ENCODE peak calls at places on chromosomes 12 and 14, in six cellular contexts. S is AG09319, G is Calu3, J is fibroblast of lung, W is AG10803, C is WERI-Rb-1. H is an unnamed sample.

GRCh38 chr12:48197967-48198618 is 5.0 kb downstream of the OR10AD1 start:
- DNase-seq in S (peak), G (peak), J (peak), W (peak), C (peak), H (peak)

GRCh38 chr14:49962616-49963015 is 69.7 kb downstream of the ARF6 start:
- DNase-seq in S (no peak), G (peak), J (peak), W (no peak), C (no peak), H (no peak)

GRCh38 chr14:32623300-32624093 is 294.4 kb downstream of the AKAP6 start:
- DNase-seq in S (no peak), G (no peak), J (peak), W (peak), C (no peak), H (no peak)

GRCh38 chr14:23568600-23569310 is 1.2 kb upstream of the AP1G2 start:
- DNase-seq in S (no peak), G (peak), J (no peak), W (no peak), C (peak), H (no peak)

GRCh38 chr12:117321572-117321971 is 39.9 kb downstream of the NOS1 start:
- DNase-seq in S (no peak), G (no peak), J (no peak), W (peak), C (no peak), H (no peak)

GRCh38 chr14:79370969-79371368 is 840.3 kb downstream of the DIO2 start:
- DNase-seq in S (no peak), G (no peak), J (no peak), W (no peak), C (no peak), H (no peak)

GRCh38 chr12:6554168-6554989 is 1.5 kb downstream of the IFFO1 start:
- DNase-seq in S (no peak), G (peak), J (peak), W (peak), C (peak), H (peak)

GRCh38 chr12:6534914-6535696 is 788 bp downstream of the GAPDH start:
- DNase-seq in S (no peak), G (peak), J (peak), W (peak), C (peak), H (peak)

GRCh38 chr14:58638231-58639205 is 756 bp downstream of the DACT1 start:
- DNase-seq in S (no peak), G (peak), J (peak), W (peak), C (peak), H (no peak)

DNA sequence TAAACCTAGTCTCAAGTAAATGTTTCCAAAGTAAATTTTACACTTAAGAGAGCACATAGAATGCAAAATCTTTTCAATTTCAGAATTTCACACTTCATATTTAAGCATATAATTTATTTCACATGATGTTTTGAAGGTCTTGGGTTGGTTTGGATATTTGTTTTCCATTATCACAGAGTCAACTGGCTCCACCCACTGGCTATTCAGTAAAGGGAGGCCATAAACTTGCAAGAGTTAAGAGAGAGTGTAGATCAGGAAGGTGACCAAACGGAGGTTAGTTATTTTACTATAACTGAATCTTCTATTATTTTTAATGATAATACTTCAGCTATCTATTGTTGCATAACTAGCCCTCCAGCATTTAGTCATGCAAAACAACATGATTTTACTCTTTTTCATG is 6.2 kb upstream of the CPNE8 start:
- DNase-seq in S (no peak), G (no peak), J (no peak), W (no peak), C (no peak), H (no peak)
- TF ChIP-seq CTCF in S (no peak), G (no peak), J (no peak), W (peak), C (no peak), H (no peak)

GRCh38 chr12:78179346-78179745 is 348.7 kb downstream of the NAV3 start:
- DNase-seq in S (no peak), G (no peak), J (no peak), W (no peak), C (peak), H (no peak)

GRCh38 chr12:78183854-78184253 is 353.2 kb downstream of the NAV3 start:
- DNase-seq in S (no peak), G (no peak), J (peak), W (no peak), C (no peak), H (no peak)

GRCh38 chr12:78185109-78185508 is 354.4 kb downstream of the NAV3 start:
- DNase-seq in S (no peak), G (no peak), J (peak), W (peak), C (no peak), H (no peak)

GRCh38 chr12:78185651-78186050 is 355.0 kb downstream of the NAV3 start:
- DNase-seq in S (no peak), G (no peak), J (no peak), W (no peak), C (no peak), H (no peak)

DNA sequence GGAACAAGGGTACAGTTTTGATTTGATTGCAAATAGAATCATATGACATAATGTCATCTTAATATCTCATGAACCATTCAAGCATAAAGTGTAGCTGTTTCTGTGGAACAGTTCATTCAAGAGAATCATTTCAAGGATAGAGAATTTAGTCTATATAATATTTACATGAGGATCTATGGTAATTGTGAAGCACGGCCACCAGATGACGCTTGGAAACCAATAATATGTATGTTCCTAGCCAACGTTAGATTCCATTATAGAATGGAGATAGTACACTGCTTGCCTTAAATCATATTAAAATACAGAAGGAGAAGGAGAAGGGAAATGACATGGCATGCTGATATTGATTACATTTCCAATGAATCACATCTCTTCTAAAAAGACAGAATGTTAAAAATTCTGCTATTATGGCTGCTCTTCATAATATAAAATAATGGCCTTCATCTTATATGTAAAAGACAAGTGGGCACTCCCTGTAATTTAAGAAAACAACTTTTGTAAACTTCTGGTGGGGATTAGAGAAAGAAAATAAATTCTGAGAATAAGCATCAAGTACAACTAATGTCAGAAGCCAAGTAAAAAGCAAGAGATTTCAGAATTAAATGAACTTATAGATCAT is 351.0 kb downstream of the NAV3 start:
- DNase-seq in S (no peak), G (peak), J (no peak), W (peak), C (peak), H (no peak)
- TF ChIP-seq CTCF in S (peak), G (peak), J (peak), W (peak), C (peak), H (no peak)

GRCh38 chr12:1906579-1906978 is 11.9 kb downstream of the CACNA2D4 start:
- DNase-seq in S (no peak), G (no peak), J (no peak), W (no peak), C (no peak), H (no peak)
- TF ChIP-seq CTCF in S (no peak), G (no peak), J (no peak), W (no peak), C (no peak), H (no peak)

GRCh38 chr12:24960222-24960855 is 11.4 kb upstream of the BCAT1 start:
- DNase-seq in S (no peak), G (peak), J (peak), W (peak), C (peak), H (no peak)
- TF ChIP-seq CTCF in S (peak), G (peak), J (peak), W (peak), C (peak), H (no peak)

DNA sequence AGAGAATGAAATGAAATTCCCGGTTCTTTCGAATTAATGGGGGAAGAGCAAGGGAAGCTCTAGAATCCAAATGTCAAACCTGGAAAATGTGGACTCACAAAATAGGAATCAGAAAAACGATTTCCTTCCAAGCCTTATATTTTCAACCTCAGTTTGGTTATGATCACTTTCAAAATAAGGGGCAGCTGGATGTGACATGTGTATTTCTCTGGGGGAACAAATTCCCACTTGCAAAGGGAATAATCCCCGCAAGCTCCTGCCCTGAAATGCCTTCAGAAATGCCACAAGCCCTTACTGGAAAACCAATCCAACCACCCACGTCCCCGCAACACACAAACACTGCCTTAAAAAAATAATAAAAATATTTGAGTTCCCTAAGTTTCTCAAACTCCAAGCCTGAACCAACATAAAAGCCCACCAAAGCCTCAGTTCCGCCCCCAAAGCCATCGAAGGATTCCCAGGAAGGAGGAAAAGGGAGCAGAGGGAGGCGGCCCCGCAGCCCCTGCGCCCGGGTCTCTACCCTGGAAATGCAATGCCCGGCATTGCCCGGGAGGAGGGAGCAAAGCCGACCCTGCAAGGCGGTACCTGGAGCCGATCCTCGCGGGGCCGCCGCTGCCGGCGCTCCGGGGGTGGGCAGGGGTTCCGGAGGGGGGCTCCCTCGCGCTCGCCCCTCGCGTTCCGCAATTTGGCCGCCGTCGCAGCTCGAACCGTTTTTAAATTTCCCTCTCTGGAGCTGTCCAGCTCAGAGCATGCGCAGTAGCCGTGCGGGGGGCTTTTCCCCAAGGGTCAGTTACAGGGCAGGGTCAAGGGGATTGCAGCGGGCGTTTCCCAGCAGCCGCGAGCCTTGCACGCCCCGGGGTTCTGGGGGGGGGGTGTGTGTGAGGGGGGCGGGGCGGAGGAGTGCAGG is at the start of gene FOXN4:
- DNase-seq in S (no peak), G (no peak), J (no peak), W (no peak), C (peak), H (no peak)
- TF ChIP-seq CTCF in S (no peak), G (no peak), J (no peak), W (no peak), C (no peak), H (no peak)

GRCh38 chr12:71683633-71684032 is 2.2 kb upstream of the TMEM19 start:
- DNase-seq in S (no peak), G (no peak), J (no peak), W (no peak), C (no peak), H (no peak)

GRCh38 chr12:71685312-71685906 is 473 bp upstream of the TMEM19 start:
- DNase-seq in S (no peak), G (peak), J (no peak), W (no peak), C (peak), H (no peak)

GRCh38 chr12:71686658-71687025 is 760 bp downstream of the TMEM19 start:
- DNase-seq in S (peak), G (no peak), J (no peak), W (peak), C (no peak), H (no peak)

GRCh38 chr12:71684081-71684480 is 1.8 kb upstream of the TMEM19 start:
- DNase-seq in S (no peak), G (no peak), J (no peak), W (no peak), C (no peak), H (no peak)

DNA sequence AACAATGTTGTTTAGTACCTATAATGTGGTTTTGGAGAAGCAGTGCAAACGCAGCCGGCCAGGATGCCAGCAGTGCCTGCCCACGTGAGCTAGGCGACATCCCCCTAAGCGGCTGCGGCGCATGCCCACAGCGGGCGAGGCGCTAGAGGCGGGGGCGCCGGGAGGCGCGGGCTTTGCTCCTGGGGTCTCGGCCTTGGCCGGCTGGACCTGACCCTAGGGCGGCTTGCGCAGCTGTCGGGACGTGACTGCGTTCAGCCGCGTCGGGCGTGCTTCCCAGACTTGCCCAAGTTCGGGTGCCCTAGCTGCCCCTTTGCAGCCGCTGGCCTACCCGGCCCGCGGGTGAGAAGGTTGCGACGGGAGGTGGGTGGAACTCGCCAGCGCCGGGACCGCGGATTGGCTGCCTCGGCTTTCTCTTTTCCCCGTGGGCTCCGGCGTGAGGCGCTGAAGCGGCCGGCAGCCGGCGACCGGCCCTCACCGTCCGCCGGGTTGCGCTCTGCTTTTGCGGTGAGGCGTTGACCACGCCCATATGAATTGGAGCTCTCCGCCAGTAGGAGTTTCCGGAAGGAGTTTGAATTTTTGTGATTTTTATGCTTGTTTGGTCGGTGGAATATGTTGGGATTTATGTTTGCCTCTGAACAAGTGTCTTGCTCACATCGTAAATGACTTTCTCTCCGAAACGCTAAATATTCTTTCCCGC is at the start of gene TMEM19:
- DNase-seq in S (peak), G (peak), J (peak), W (peak), C (peak), H (peak)
- TF ChIP-seq CTCF in S (peak), G (no peak), J (peak), W (peak), C (peak), H (no peak)

DNA sequence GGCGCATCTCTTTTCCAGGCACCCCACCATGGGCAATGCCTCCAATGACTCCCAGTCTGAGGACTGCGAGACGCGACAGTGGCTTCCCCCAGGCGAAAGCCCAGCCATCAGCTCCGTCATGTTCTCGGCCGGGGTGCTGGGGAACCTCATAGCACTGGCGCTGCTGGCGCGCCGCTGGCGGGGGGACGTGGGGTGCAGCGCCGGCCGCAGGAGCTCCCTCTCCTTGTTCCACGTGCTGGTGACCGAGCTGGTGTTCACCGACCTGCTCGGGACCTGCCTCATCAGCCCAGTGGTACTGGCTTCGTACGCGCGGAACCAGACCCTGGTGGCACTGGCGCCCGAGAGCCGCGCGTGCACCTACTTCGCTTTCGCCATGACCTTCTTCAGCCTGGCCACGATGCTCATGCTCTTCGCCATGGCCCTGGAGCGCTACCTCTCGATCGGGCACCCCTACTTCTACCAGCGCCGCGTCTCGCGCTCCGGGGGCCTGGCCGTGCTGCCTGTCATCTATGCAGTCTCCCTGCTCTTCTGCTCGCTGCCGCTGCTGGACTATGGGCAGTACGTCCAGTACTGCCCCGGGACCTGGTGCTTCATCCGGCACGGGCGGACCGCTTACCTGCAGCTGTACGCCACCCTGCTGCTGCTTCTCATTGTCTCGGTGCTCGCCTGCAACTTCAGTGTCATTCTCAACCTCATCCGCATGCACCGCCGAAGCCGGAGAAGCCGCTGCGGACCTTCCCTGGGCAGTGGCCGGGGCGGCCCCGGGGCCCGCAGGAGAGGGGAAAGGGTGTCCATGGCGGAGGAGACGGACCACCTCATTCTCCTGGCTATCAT is 626 bp downstream of the PTGER2 start:
- DNase-seq in S (no peak), G (peak), J (peak), W (peak), C (peak), H (peak)
- TF ChIP-seq CTCF in S (no peak), G (no peak), J (no peak), W (no peak), C (no peak), H (no peak)

DNA sequence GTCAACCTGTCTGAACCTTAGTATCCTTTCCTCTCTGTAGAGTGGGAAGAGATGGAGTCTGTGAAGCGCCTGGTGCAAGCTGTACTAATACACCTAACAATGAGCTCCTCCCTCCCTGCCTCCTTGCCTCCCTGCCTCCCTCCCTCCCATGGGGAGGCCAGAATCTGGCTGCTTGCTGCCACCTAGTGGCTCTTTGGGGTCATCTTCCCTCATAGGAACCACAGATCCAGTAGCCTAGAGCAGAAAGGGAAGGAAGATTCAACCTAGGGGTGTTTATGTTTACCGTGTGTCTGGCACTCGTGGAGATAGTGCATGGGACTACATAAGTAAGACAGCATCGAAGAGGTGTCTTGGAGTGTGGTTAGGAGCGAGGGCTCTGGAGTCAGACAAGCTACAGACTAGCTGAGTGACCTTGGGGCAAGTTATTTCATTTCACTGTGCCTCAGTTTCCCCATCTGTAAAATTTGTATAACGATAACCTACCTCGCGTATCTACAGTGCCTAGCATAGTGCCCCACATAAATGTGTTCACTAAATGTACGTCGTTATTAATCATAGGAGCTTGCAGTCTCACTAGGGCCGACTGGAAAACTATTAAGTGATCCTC is 35.5 kb upstream of the TSPAN9 start:
- DNase-seq in S (peak), G (peak), J (peak), W (peak), C (peak), H (no peak)
- TF ChIP-seq CTCF in S (peak), G (peak), J (peak), W (peak), C (peak), H (peak)

GRCh38 chr14:66403183-66403582 is 83.0 kb upstream of the CCDC196 start:
- DNase-seq in S (no peak), G (no peak), J (peak), W (peak), C (peak), H (no peak)

GRCh38 chr14:66398437-66398836 is 87.7 kb upstream of the CCDC196 start:
- DNase-seq in S (no peak), G (no peak), J (no peak), W (no peak), C (no peak), H (no peak)

GRCh38 chr14:66405158-66405557 is 81.0 kb upstream of the CCDC196 start:
- DNase-seq in S (no peak), G (peak), J (peak), W (no peak), C (no peak), H (no peak)

GRCh38 chr14:66404051-66404450 is 82.1 kb upstream of the CCDC196 start:
- DNase-seq in S (no peak), G (no peak), J (no peak), W (no peak), C (no peak), H (no peak)

DNA sequence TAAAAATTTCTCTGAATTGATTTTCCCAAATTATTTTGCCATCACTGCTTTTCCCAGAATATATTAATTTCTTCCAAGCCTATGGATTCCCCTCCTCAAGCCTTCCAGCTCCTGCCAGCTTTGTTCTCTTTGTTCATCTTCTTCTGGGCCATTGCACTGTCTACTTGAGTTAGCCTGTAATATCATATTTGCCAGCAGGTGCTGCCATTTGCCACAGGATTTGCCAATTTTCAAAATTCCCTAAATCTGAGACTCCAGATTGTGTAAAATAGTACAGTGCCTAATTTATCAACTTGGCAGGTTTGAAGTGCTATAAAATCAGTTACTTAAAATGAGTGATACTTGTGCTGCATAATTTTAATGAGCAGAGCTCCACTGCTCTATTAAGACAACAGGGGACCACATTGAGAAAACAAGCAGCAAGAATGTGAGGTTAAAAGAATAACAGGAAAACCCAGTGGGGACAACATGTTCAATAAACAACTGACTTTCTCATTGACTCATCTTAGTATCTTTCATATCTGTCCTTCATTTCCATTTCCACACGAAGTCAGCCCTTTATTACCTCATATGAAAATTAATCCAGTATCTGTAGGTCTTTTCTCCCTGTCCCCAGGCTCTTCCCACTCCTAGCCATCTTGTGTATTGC is 84.6 kb upstream of the CCDC196 start:
- DNase-seq in S (no peak), G (peak), J (peak), W (no peak), C (no peak), H (no peak)
- TF ChIP-seq CTCF in S (peak), G (peak), J (peak), W (peak), C (peak), H (no peak)